ENCODE peak calls at places on chromosomes 13 and 19, in four cellular contexts. S is non-pigmented ciliary epithelial cell; M is heart right ventricle; C is activated CD4-positive, alpha-beta T cell treated with anti-CD3 and anti-CD28 coated beads, Interleukin-2, amount 50 U/mL, for 24 hours. H is an unnamed sample.

GRCh38 chr13:95258619-95259194 is 42.5 kb downstream of the ABCC4 start:
- DNase-seq in S (no peak), M (no peak), C (no peak), H (no peak)

GRCh38 chr13:27536361-27537101 is 83.8 kb downstream of the LNX2 start:
- DNase-seq in S (no peak), M (no peak), C (no peak), H (no peak)

GRCh38 chr19:38893341-38893771 is 6.1 kb downstream of the SIRT2 start:
- DNase-seq in S (no peak), M (no peak), C (no peak), H (no peak)

GRCh38 chr19:48799358-48800300 is 11.2 kb downstream of the BCAT2 start:
- DNase-seq in S (no peak), M (no peak), C (no peak), H (no peak)

GRCh38 chr19:37738371-37738770 is 18.8 kb upstream of the ZNF607 start:
- DNase-seq in S (no peak), M (no peak), C (no peak), H (no peak)

GRCh38 chr19:19550454-19550842 is 12.4 kb downstream of the CILP2 start:
- DNase-seq in S (no peak), M (no peak), C (no peak), H (peak)

GRCh38 chr19:2271516-2272103 is 10.4 kb downstream of the PEAK3 start:
- DNase-seq in S (peak), M (no peak), C (no peak), H (peak)

GRCh38 chr19:4061178-4061682 is 5.5 kb downstream of the ZBTB7A start:
- DNase-seq in S (no peak), M (peak), C (no peak), H (no peak)

GRCh38 chr19:46192990-46193650 is 36.4 kb upstream of the IGFL1 start:
- DNase-seq in S (no peak), M (no peak), C (no peak), H (peak)

GRCh38 chr13:95676100-95676774 is 702 bp upstream of the DNAJC3 start:
- DNase-seq in S (no peak), M (peak), C (peak), H (peak)

GRCh38 chr13:43368003-43368402 is 344.6 kb downstream of the DNAJC15 start:
- DNase-seq in S (no peak), M (no peak), C (no peak), H (peak)

GRCh38 chr13:36163303-36163702 is 32.1 kb upstream of the DCLK1 start:
- DNase-seq in S (no peak), M (no peak), C (no peak), H (no peak)

GRCh38 chr13:43195112-43195511 is 171.7 kb downstream of the DNAJC15 start:
- DNase-seq in S (no peak), M (no peak), C (no peak), H (no peak)

GRCh38 chr19:47275866-47276461 is 1.3 kb downstream of the INAFM1 start:
- DNase-seq in S (no peak), M (peak), C (no peak), H (no peak)

GRCh38 chr13:84574851-84575250 is 692.6 kb upstream of the SLITRK1 start:
- DNase-seq in S (peak), M (no peak), C (no peak), H (no peak)

GRCh38 chr13:47829684-47830083 is 171.4 kb downstream of the SUCLA2 start:
- DNase-seq in S (no peak), M (no peak), C (no peak), H (no peak)

GRCh38 chr19:48456864-48457263 is 1.5 kb downstream of the KCNJ14 start:
- DNase-seq in S (no peak), M (no peak), C (no peak), H (no peak)

GRCh38 chr13:64446372-64446771 is 2783.8 kb downstream of the PCDH9 start:
- DNase-seq in S (no peak), M (no peak), C (no peak), H (no peak)

GRCh38 chr19:23470873-23471555 is 75.7 kb upstream of the ZNF91 start:
- DNase-seq in S (no peak), M (no peak), C (no peak), H (peak)

GRCh38 chr13:75153386-75153785 is 328.6 kb downstream of the TBC1D4 start:
- DNase-seq in S (no peak), M (no peak), C (no peak), H (no peak)

GRCh38 chr19:42601811-42602443 is 7.2 kb upstream of the CEACAM8 start:
- DNase-seq in S (no peak), M (peak), C (no peak), H (peak)

GRCh38 chr13:31236211-31236786 is 36.5 kb downstream of the B3GLCT start:
- DNase-seq in S (peak), M (no peak), C (no peak), H (peak)

GRCh38 chr19:51131780-51132680 is 7.3 kb downstream of the SIGLEC9 start:
- DNase-seq in S (no peak), M (peak), C (no peak), H (peak)

GRCh38 chr19:10670187-10670586 is 16.0 kb downstream of the ILF3 start:
- DNase-seq in S (no peak), M (no peak), C (no peak), H (no peak)

GRCh38 chr19:31312004-31312403 is 37.2 kb downstream of the TSHZ3 start:
- DNase-seq in S (peak), M (peak), C (peak), H (peak)

GRCh38 chr19:3366761-3367571 is 583 bp downstream of the NFIC start:
- DNase-seq in S (no peak), M (peak), C (no peak), H (peak)

GRCh38 chr13:48431431-48431830 is 18.5 kb upstream of the LPAR6 start:
- DNase-seq in S (no peak), M (no peak), C (no peak), H (no peak)

GRCh38 chr13:40895715-40896184 is 106.3 kb downstream of the SLC25A15 start:
- DNase-seq in S (no peak), M (no peak), C (no peak), H (no peak)

GRCh38 chr13:45167611-45168554 is 33.0 kb downstream of the KCTD4 start:
- DNase-seq in S (no peak), M (peak), C (no peak), H (peak)

GRCh38 chr13:19586904-19587634 is 25.7 kb upstream of the TPTE2 start:
- DNase-seq in S (no peak), M (no peak), C (peak), H (peak)

GRCh38 chr13:41565221-41565620 is 107.9 kb downstream of the RGCC start:
- DNase-seq in S (peak), M (no peak), C (no peak), H (peak)

GRCh38 chr13:39379667-39380655 is 223.0 kb downstream of the LHFPL6 start:
- DNase-seq in S (no peak), M (no peak), C (no peak), H (no peak)

GRCh38 chr19:40198272-40198990 is 7.2 kb downstream of the MAP3K10 start:
- DNase-seq in S (no peak), M (no peak), C (no peak), H (no peak)

GRCh38 chr13:70613295-70613694 is 505.0 kb upstream of the KLHL1 start:
- DNase-seq in S (no peak), M (no peak), C (no peak), H (no peak)

GRCh38 chr19:48508729-48509310 is 2.8 kb downstream of the LMTK3 start:
- DNase-seq in S (no peak), M (no peak), C (no peak), H (no peak)

GRCh38 chr13:38135590-38135989 is 214.1 kb upstream of the UFM1 start:
- DNase-seq in S (no peak), M (no peak), C (no peak), H (no peak)

GRCh38 chr13:72062566-72062965 is 195.6 kb upstream of the DACH1 start:
- DNase-seq in S (no peak), M (no peak), C (no peak), H (peak)

H was measured in RPMI7951.